ENCODE peak calls at places on chromosomes 12 and 14, in ten cellular contexts. One of them, this sample, is unnamed.
A peak's percentile ranks its signal among the peaks of the same experiment; 100 is the strongest.

GRCh38 chr12:52243264-52243773 is 10.3 kb downstream of the KRT7 start:
- DNase-seq in right atrium auricular region: no peak
- DNase-seq in ecto neural progenitor cell: no peak
- DNase-seq in AG08395: no peak
- DNase-seq in NCI-H1436 treated with DMSO at 0.1 percent for 48 hours: no peak
- DNase-seq in cardiac septum: no peak
- DNase-seq in germinal center: no peak
- DNase-seq in activated naive CD4-positive, alpha-beta T cell treated with anti-CD3 and anti-CD28 coated beads for 36 hours: no peak
- DNase-seq in lung: no peak
- DNase-seq in neural progenitor cell: no peak
- DNase-seq in this sample: no peak

GRCh38 chr14:67971627-67972625 is 152.3 kb downstream of the RAD51B start:
- DNase-seq in NCI-H1436 treated with DMSO at 0.1 percent for 48 hours: peak; percentile 66
- DNase-seq in cardiac septum: no peak
- DNase-seq in germinal center: no peak
- DNase-seq in AG08395: no peak
- DNase-seq in neural progenitor cell: no peak
- DNase-seq in right atrium auricular region: no peak
- DNase-seq in lung: no peak
- DNase-seq in activated naive CD4-positive, alpha-beta T cell treated with anti-CD3 and anti-CD28 coated beads for 36 hours: no peak
- DNase-seq in ecto neural progenitor cell: no peak
- DNase-seq in this sample: no peak

GRCh38 chr12:110316861-110317260 is 35.8 kb downstream of the ATP2A2 start:
- DNase-seq in right atrium auricular region: no peak
- DNase-seq in NCI-H1436 treated with DMSO at 0.1 percent for 48 hours: no peak
- DNase-seq in cardiac septum: no peak
- DNase-seq in AG08395: peak; percentile 60
- DNase-seq in lung: no peak
- DNase-seq in ecto neural progenitor cell: no peak
- DNase-seq in activated naive CD4-positive, alpha-beta T cell treated with anti-CD3 and anti-CD28 coated beads for 36 hours: no peak
- DNase-seq in neural progenitor cell: no peak
- DNase-seq in germinal center: no peak
- DNase-seq in this sample: no peak

GRCh38 chr12:20282411-20282810 is 85.9 kb upstream of the PDE3A start:
- DNase-seq in NCI-H1436 treated with DMSO at 0.1 percent for 48 hours: no peak
- DNase-seq in right atrium auricular region: no peak
- DNase-seq in cardiac septum: no peak
- DNase-seq in activated naive CD4-positive, alpha-beta T cell treated with anti-CD3 and anti-CD28 coated beads for 36 hours: no peak
- DNase-seq in neural progenitor cell: no peak
- DNase-seq in AG08395: no peak
- DNase-seq in ecto neural progenitor cell: no peak
- DNase-seq in germinal center: no peak
- DNase-seq in lung: no peak
- DNase-seq in this sample: no peak

GRCh38 chr12:46679754-46680153 is 146.0 kb downstream of the SLC38A4 start:
- DNase-seq in ecto neural progenitor cell: no peak
- DNase-seq in germinal center: no peak
- DNase-seq in AG08395: no peak
- DNase-seq in right atrium auricular region: no peak
- DNase-seq in neural progenitor cell: no peak
- DNase-seq in NCI-H1436 treated with DMSO at 0.1 percent for 48 hours: no peak
- DNase-seq in lung: no peak
- DNase-seq in activated naive CD4-positive, alpha-beta T cell treated with anti-CD3 and anti-CD28 coated beads for 36 hours: no peak
- DNase-seq in cardiac septum: no peak
- DNase-seq in this sample: no peak

GRCh38 chr12:106254724-106255123 is 6.9 kb upstream of the CKAP4 start:
- DNase-seq in activated naive CD4-positive, alpha-beta T cell treated with anti-CD3 and anti-CD28 coated beads for 36 hours: no peak
- DNase-seq in ecto neural progenitor cell: peak; percentile 49
- DNase-seq in AG08395: no peak
- DNase-seq in neural progenitor cell: peak; percentile 57
- DNase-seq in right atrium auricular region: no peak
- DNase-seq in cardiac septum: no peak
- DNase-seq in NCI-H1436 treated with DMSO at 0.1 percent for 48 hours: no peak
- DNase-seq in lung: no peak
- DNase-seq in germinal center: no peak
- DNase-seq in this sample: no peak

GRCh38 chr12:86774841-86775386 is 518.7 kb upstream of the MGAT4C start:
- DNase-seq in AG08395: no peak
- DNase-seq in NCI-H1436 treated with DMSO at 0.1 percent for 48 hours: no peak
- DNase-seq in activated naive CD4-positive, alpha-beta T cell treated with anti-CD3 and anti-CD28 coated beads for 36 hours: no peak
- DNase-seq in germinal center: no peak
- DNase-seq in ecto neural progenitor cell: no peak
- DNase-seq in lung: no peak
- DNase-seq in cardiac septum: no peak
- DNase-seq in right atrium auricular region: no peak
- DNase-seq in neural progenitor cell: no peak
- DNase-seq in this sample: no peak

GRCh38 chr12:43957732-43958131 is 121.9 kb downstream of the TMEM117 start:
- DNase-seq in NCI-H1436 treated with DMSO at 0.1 percent for 48 hours: no peak
- DNase-seq in right atrium auricular region: no peak
- DNase-seq in neural progenitor cell: peak; percentile 59
- DNase-seq in cardiac septum: no peak
- DNase-seq in germinal center: peak; percentile 22
- DNase-seq in activated naive CD4-positive, alpha-beta T cell treated with anti-CD3 and anti-CD28 coated beads for 36 hours: peak; percentile 54
- DNase-seq in ecto neural progenitor cell: no peak
- DNase-seq in AG08395: peak; percentile 71
- DNase-seq in lung: no peak
- DNase-seq in this sample: no peak

GRCh38 chr14:65229431-65230286 is 127.3 kb upstream of the MAX start:
- DNase-seq in right atrium auricular region: no peak
- DNase-seq in NCI-H1436 treated with DMSO at 0.1 percent for 48 hours: no peak
- DNase-seq in ecto neural progenitor cell: peak; percentile 76
- DNase-seq in activated naive CD4-positive, alpha-beta T cell treated with anti-CD3 and anti-CD28 coated beads for 36 hours: peak; percentile 58
- DNase-seq in AG08395: peak; percentile 39
- DNase-seq in neural progenitor cell: peak; percentile 68
- DNase-seq in germinal center: peak; percentile 51
- DNase-seq in lung: no peak
- DNase-seq in cardiac septum: peak; percentile 86
- DNase-seq in this sample: no peak

GRCh38 chr14:24734917-24735500 is 101.0 kb upstream of the GZMB start:
- DNase-seq in activated naive CD4-positive, alpha-beta T cell treated with anti-CD3 and anti-CD28 coated beads for 36 hours: peak; percentile 45
- DNase-seq in lung: no peak
- DNase-seq in germinal center: peak; percentile 34
- DNase-seq in NCI-H1436 treated with DMSO at 0.1 percent for 48 hours: no peak
- DNase-seq in ecto neural progenitor cell: no peak
- DNase-seq in cardiac septum: no peak
- DNase-seq in neural progenitor cell: peak; percentile 83
- DNase-seq in AG08395: peak; percentile 63
- DNase-seq in right atrium auricular region: no peak
- DNase-seq in this sample: no peak

GRCh38 chr12:102302553-102302952 is 104.9 kb upstream of the PMCH start:
- DNase-seq in AG08395: peak; percentile 4
- DNase-seq in germinal center: no peak
- DNase-seq in activated naive CD4-positive, alpha-beta T cell treated with anti-CD3 and anti-CD28 coated beads for 36 hours: no peak
- DNase-seq in right atrium auricular region: no peak
- DNase-seq in lung: no peak
- DNase-seq in cardiac septum: no peak
- DNase-seq in neural progenitor cell: no peak
- DNase-seq in NCI-H1436 treated with DMSO at 0.1 percent for 48 hours: no peak
- DNase-seq in ecto neural progenitor cell: no peak
- DNase-seq in this sample: no peak

GRCh38 chr14:73116079-73116665 is 20.1 kb upstream of the PSEN1 start:
- DNase-seq in right atrium auricular region: no peak
- DNase-seq in germinal center: no peak
- DNase-seq in lung: no peak
- DNase-seq in ecto neural progenitor cell: no peak
- DNase-seq in AG08395: no peak
- DNase-seq in neural progenitor cell: no peak
- DNase-seq in cardiac septum: no peak
- DNase-seq in NCI-H1436 treated with DMSO at 0.1 percent for 48 hours: no peak
- DNase-seq in activated naive CD4-positive, alpha-beta T cell treated with anti-CD3 and anti-CD28 coated beads for 36 hours: no peak
- DNase-seq in this sample: no peak

GRCh38 chr14:106185837-106186233 is 659.5 kb downstream of the TMEM121 start:
- DNase-seq in right atrium auricular region: no peak
- DNase-seq in NCI-H1436 treated with DMSO at 0.1 percent for 48 hours: no peak
- DNase-seq in neural progenitor cell: no peak
- DNase-seq in germinal center: peak; percentile 4
- DNase-seq in lung: no peak
- DNase-seq in AG08395: no peak
- DNase-seq in cardiac septum: no peak
- DNase-seq in activated naive CD4-positive, alpha-beta T cell treated with anti-CD3 and anti-CD28 coated beads for 36 hours: peak; percentile 88
- DNase-seq in ecto neural progenitor cell: no peak
- DNase-seq in this sample: no peak

GRCh38 chr14:69316449-69317391 is 56.8 kb downstream of the GALNT16 start:
- DNase-seq in activated naive CD4-positive, alpha-beta T cell treated with anti-CD3 and anti-CD28 coated beads for 36 hours: no peak
- DNase-seq in NCI-H1436 treated with DMSO at 0.1 percent for 48 hours: no peak
- DNase-seq in AG08395: peak; percentile 100
- DNase-seq in neural progenitor cell: no peak
- DNase-seq in cardiac septum: peak; percentile 89
- DNase-seq in lung: peak; percentile 34
- DNase-seq in right atrium auricular region: peak; percentile 82
- DNase-seq in germinal center: no peak
- DNase-seq in ecto neural progenitor cell: peak; percentile 45
- DNase-seq in this sample: peak; percentile 40

GRCh38 chr12:121188227-121188626 is 21.7 kb upstream of the P2RX4 start:
- DNase-seq in NCI-H1436 treated with DMSO at 0.1 percent for 48 hours: no peak
- DNase-seq in neural progenitor cell: no peak
- DNase-seq in cardiac septum: no peak
- DNase-seq in right atrium auricular region: no peak
- DNase-seq in ecto neural progenitor cell: no peak
- DNase-seq in activated naive CD4-positive, alpha-beta T cell treated with anti-CD3 and anti-CD28 coated beads for 36 hours: no peak
- DNase-seq in AG08395: no peak
- DNase-seq in lung: no peak
- DNase-seq in germinal center: no peak
- DNase-seq in this sample: no peak

GRCh38 chr12:9897524-9897923 is 16.2 kb downstream of the KLRF2 start:
- DNase-seq in ecto neural progenitor cell: no peak
- DNase-seq in AG08395: no peak
- DNase-seq in cardiac septum: no peak
- DNase-seq in NCI-H1436 treated with DMSO at 0.1 percent for 48 hours: no peak
- DNase-seq in activated naive CD4-positive, alpha-beta T cell treated with anti-CD3 and anti-CD28 coated beads for 36 hours: no peak
- DNase-seq in neural progenitor cell: no peak
- DNase-seq in lung: no peak
- DNase-seq in right atrium auricular region: no peak
- DNase-seq in germinal center: no peak
- DNase-seq in this sample: no peak

GRCh38 chr14:51780741-51781140 is 79.7 kb upstream of the GNG2 start:
- DNase-seq in lung: no peak
- DNase-seq in NCI-H1436 treated with DMSO at 0.1 percent for 48 hours: no peak
- DNase-seq in neural progenitor cell: peak; percentile 46
- DNase-seq in right atrium auricular region: no peak
- DNase-seq in cardiac septum: no peak
- DNase-seq in activated naive CD4-positive, alpha-beta T cell treated with anti-CD3 and anti-CD28 coated beads for 36 hours: peak; percentile 42
- DNase-seq in ecto neural progenitor cell: no peak
- DNase-seq in AG08395: peak; percentile 24
- DNase-seq in germinal center: no peak
- DNase-seq in this sample: no peak

GRCh38 chr14:64209428-64210165 is 84.6 kb downstream of the ESR2 start:
- DNase-seq in lung: peak; percentile 79
- DNase-seq in NCI-H1436 treated with DMSO at 0.1 percent for 48 hours: no peak
- DNase-seq in activated naive CD4-positive, alpha-beta T cell treated with anti-CD3 and anti-CD28 coated beads for 36 hours: no peak
- DNase-seq in ecto neural progenitor cell: no peak
- DNase-seq in neural progenitor cell: no peak
- DNase-seq in AG08395: peak; percentile 59
- DNase-seq in right atrium auricular region: peak; percentile 66
- DNase-seq in cardiac septum: peak; percentile 74
- DNase-seq in germinal center: no peak
- DNase-seq in this sample: peak; percentile 43

GRCh38 chr12:49491823-49492222 is 47.0 kb upstream of the KCNH3 start:
- DNase-seq in NCI-H1436 treated with DMSO at 0.1 percent for 48 hours: no peak
- DNase-seq in AG08395: no peak
- DNase-seq in lung: no peak
- DNase-seq in activated naive CD4-positive, alpha-beta T cell treated with anti-CD3 and anti-CD28 coated beads for 36 hours: no peak
- DNase-seq in germinal center: no peak
- DNase-seq in cardiac septum: no peak
- DNase-seq in ecto neural progenitor cell: no peak
- DNase-seq in right atrium auricular region: no peak
- DNase-seq in neural progenitor cell: no peak
- DNase-seq in this sample: no peak

GRCh38 chr12:132154941-132155770 is 10.9 kb downstream of the NOC4L start:
- DNase-seq in right atrium auricular region: no peak
- DNase-seq in AG08395: no peak
- DNase-seq in germinal center: no peak
- DNase-seq in neural progenitor cell: peak; percentile 38
- DNase-seq in activated naive CD4-positive, alpha-beta T cell treated with anti-CD3 and anti-CD28 coated beads for 36 hours: no peak
- DNase-seq in lung: no peak
- DNase-seq in ecto neural progenitor cell: no peak
- DNase-seq in cardiac septum: no peak
- DNase-seq in NCI-H1436 treated with DMSO at 0.1 percent for 48 hours: no peak
- DNase-seq in this sample: no peak

GRCh38 chr12:89267404-89267803 is 84.9 kb downstream of the DUSP6 start:
- DNase-seq in cardiac septum: no peak
- DNase-seq in germinal center: no peak
- DNase-seq in NCI-H1436 treated with DMSO at 0.1 percent for 48 hours: no peak
- DNase-seq in lung: no peak
- DNase-seq in AG08395: no peak
- DNase-seq in right atrium auricular region: no peak
- DNase-seq in activated naive CD4-positive, alpha-beta T cell treated with anti-CD3 and anti-CD28 coated beads for 36 hours: no peak
- DNase-seq in neural progenitor cell: no peak
- DNase-seq in ecto neural progenitor cell: no peak
- DNase-seq in this sample: no peak

GRCh38 chr14:54316652-54317051 is 80.2 kb upstream of the CDKN3 start:
- DNase-seq in lung: no peak
- DNase-seq in germinal center: no peak
- DNase-seq in right atrium auricular region: no peak
- DNase-seq in neural progenitor cell: no peak
- DNase-seq in NCI-H1436 treated with DMSO at 0.1 percent for 48 hours: no peak
- DNase-seq in AG08395: no peak
- DNase-seq in activated naive CD4-positive, alpha-beta T cell treated with anti-CD3 and anti-CD28 coated beads for 36 hours: no peak
- DNase-seq in cardiac septum: no peak
- DNase-seq in ecto neural progenitor cell: no peak
- DNase-seq in this sample: no peak

GRCh38 chr14:77315115-77315944 is 5.4 kb downstream of the POMT2 start:
- DNase-seq in right atrium auricular region: no peak
- DNase-seq in neural progenitor cell: peak; percentile 57
- DNase-seq in NCI-H1436 treated with DMSO at 0.1 percent for 48 hours: no peak
- DNase-seq in ecto neural progenitor cell: no peak
- DNase-seq in germinal center: no peak
- DNase-seq in AG08395: no peak
- DNase-seq in activated naive CD4-positive, alpha-beta T cell treated with anti-CD3 and anti-CD28 coated beads for 36 hours: no peak
- DNase-seq in cardiac septum: no peak
- DNase-seq in lung: no peak
- DNase-seq in this sample: peak; percentile 18

GRCh38 chr14:68824517-68825347 is 31.9 kb upstream of the ZFP36L1 start:
- DNase-seq in AG08395: peak; percentile 92
- DNase-seq in cardiac septum: peak; percentile 90
- DNase-seq in activated naive CD4-positive, alpha-beta T cell treated with anti-CD3 and anti-CD28 coated beads for 36 hours: peak; percentile 60
- DNase-seq in ecto neural progenitor cell: peak; percentile 92
- DNase-seq in NCI-H1436 treated with DMSO at 0.1 percent for 48 hours: no peak
- DNase-seq in lung: peak; percentile 88
- DNase-seq in right atrium auricular region: peak; percentile 83
- DNase-seq in germinal center: peak; percentile 50
- DNase-seq in neural progenitor cell: peak; percentile 90
- DNase-seq in this sample: peak; percentile 96

GRCh38 chr14:43244142-43244625 is 1262.9 kb downstream of the FSCB start:
- DNase-seq in right atrium auricular region: no peak
- DNase-seq in neural progenitor cell: no peak
- DNase-seq in ecto neural progenitor cell: no peak
- DNase-seq in germinal center: no peak
- DNase-seq in AG08395: no peak
- DNase-seq in activated naive CD4-positive, alpha-beta T cell treated with anti-CD3 and anti-CD28 coated beads for 36 hours: no peak
- DNase-seq in cardiac septum: no peak
- DNase-seq in NCI-H1436 treated with DMSO at 0.1 percent for 48 hours: no peak
- DNase-seq in lung: no peak
- DNase-seq in this sample: no peak

GRCh38 chr12:100566887-100567637 is 6.4 kb upstream of the GAS2L3 start:
- DNase-seq in germinal center: no peak
- DNase-seq in AG08395: no peak
- DNase-seq in NCI-H1436 treated with DMSO at 0.1 percent for 48 hours: no peak
- DNase-seq in neural progenitor cell: no peak
- DNase-seq in right atrium auricular region: no peak
- DNase-seq in ecto neural progenitor cell: no peak
- DNase-seq in activated naive CD4-positive, alpha-beta T cell treated with anti-CD3 and anti-CD28 coated beads for 36 hours: no peak
- DNase-seq in lung: peak; percentile 37
- DNase-seq in cardiac septum: no peak
- DNase-seq in this sample: no peak

GRCh38 chr12:67431436-67432049 is 162.4 kb downstream of the CAND1 start:
- DNase-seq in NCI-H1436 treated with DMSO at 0.1 percent for 48 hours: no peak
- DNase-seq in activated naive CD4-positive, alpha-beta T cell treated with anti-CD3 and anti-CD28 coated beads for 36 hours: no peak
- DNase-seq in cardiac septum: no peak
- DNase-seq in neural progenitor cell: no peak
- DNase-seq in AG08395: no peak
- DNase-seq in ecto neural progenitor cell: no peak
- DNase-seq in right atrium auricular region: no peak
- DNase-seq in lung: no peak
- DNase-seq in germinal center: no peak
- DNase-seq in this sample: no peak

GRCh38 chr14:92287987-92288386 is 35.0 kb upstream of the SLC24A4 start:
- DNase-seq in cardiac septum: peak; percentile 67
- DNase-seq in germinal center: no peak
- DNase-seq in lung: no peak
- DNase-seq in AG08395: no peak
- DNase-seq in ecto neural progenitor cell: no peak
- DNase-seq in right atrium auricular region: no peak
- DNase-seq in activated naive CD4-positive, alpha-beta T cell treated with anti-CD3 and anti-CD28 coated beads for 36 hours: no peak
- DNase-seq in NCI-H1436 treated with DMSO at 0.1 percent for 48 hours: no peak
- DNase-seq in neural progenitor cell: no peak
- DNase-seq in this sample: no peak

This sample was measured in left lobe of liver.